ENCODE peak calls at places on chromosome 9, in four cellular contexts. H is H9, Z is H1, Q is IMR-90. T is an unnamed sample.

GRCh38 chr9:120610975-120611689 is 31.2 kb upstream of the CDK5RAP2 start:
- DNase-seq in H (no peak), Z (no peak), Q (no peak), T (peak; percentile 22)

GRCh38 chr9:137435980-137436760 is 5.0 kb downstream of the ENTPD8 start:
- DNase-seq in H (no peak), Z (no peak), Q (peak; percentile 76), T (no peak)

GRCh38 chr9:107638922-107639321 is 149.4 kb upstream of the KLF4 start:
- DNase-seq in H (no peak), Z (no peak), Q (peak; percentile 77), T (no peak)

GRCh38 chr9:84669293-84670105 is at the start of gene NTRK2:
- DNase-seq in H (peak; percentile 58), Z (peak; percentile 72), Q (peak; percentile 2), T (peak; percentile 60)

GRCh38 chr9:132670359-132670815 is at the start of gene GTF3C4:
- DNase-seq in H (no peak), Z (peak; percentile 93), Q (peak; percentile 12), T (no peak)

GRCh38 chr9:123689701-123690428 is 240.1 kb downstream of the DENND1A start:
- DNase-seq in H (no peak), Z (no peak), Q (no peak), T (no peak)

GRCh38 chr9:18362901-18363685 is 110.9 kb upstream of the ADAMTSL1 start:
- DNase-seq in H (no peak), Z (no peak), Q (peak; percentile 74), T (peak; percentile 8)

GRCh38 chr9:130254753-130255637 is 10.6 kb upstream of the HMCN2 start:
- DNase-seq in H (no peak), Z (no peak), Q (no peak), T (no peak)

GRCh38 chr9:134553061-134553891 is 88.3 kb upstream of the COL5A1 start:
- DNase-seq in H (no peak), Z (no peak), Q (no peak), T (no peak)

GRCh38 chr9:4573634-4574391 is 83.5 kb downstream of the SLC1A1 start:
- DNase-seq in H (no peak), Z (no peak), Q (no peak), T (peak; percentile 10)

GRCh38 chr9:117273612-117274011 is 141.2 kb downstream of the ASTN2 start:
- DNase-seq in H (no peak), Z (no peak), Q (no peak), T (no peak)

GRCh38 chr9:133737071-133737773 is 930 bp downstream of the SARDH start:
- DNase-seq in H (no peak), Z (no peak), Q (no peak), T (no peak)

GRCh38 chr9:120438111-120438510 is 141.9 kb downstream of the CDK5RAP2 start:
- DNase-seq in H (no peak), Z (no peak), Q (peak; percentile 41), T (no peak)

GRCh38 chr9:125494555-125494920 is 212.5 kb downstream of the MAPKAP1 start:
- DNase-seq in H (no peak), Z (no peak), Q (peak; percentile 73), T (peak; percentile 41)

GRCh38 chr9:86075132-86075807 is 24.1 kb downstream of the GOLM1 start:
- DNase-seq in H (no peak), Z (no peak), Q (peak; percentile 36), T (no peak)

GRCh38 chr9:110912701-110913291 is 125.5 kb downstream of the LPAR1 start:
- DNase-seq in H (no peak), Z (no peak), Q (peak; percentile 80), T (no peak)

GRCh38 chr9:111974092-111974681 is 77.6 kb downstream of the UGCG start:
- DNase-seq in H (no peak), Z (no peak), Q (peak; percentile 66), T (no peak)

GRCh38 chr9:117377046-117377445 is 37.8 kb downstream of the ASTN2 start:
- DNase-seq in H (peak; percentile 81), Z (no peak), Q (no peak), T (peak; percentile 54)

GRCh38 chr9:126777733-126778132 is 27.1 kb upstream of the ZBTB43 start:
- DNase-seq in H (peak; percentile 85), Z (peak; percentile 67), Q (no peak), T (peak; percentile 64)

GRCh38 chr9:99465231-99465891 is 243.3 kb downstream of the SEC61B start:
- DNase-seq in H (no peak), Z (no peak), Q (no peak), T (no peak)

GRCh38 chr9:134326754-134327526 is 685 bp downstream of the RXRA start:
- DNase-seq in H (no peak), Z (no peak), Q (peak; percentile 31), T (peak; percentile 23)

GRCh38 chr9:96014078-96014477 is 138.6 kb downstream of the ERCC6L2 start:
- DNase-seq in H (no peak), Z (no peak), Q (no peak), T (no peak)

GRCh38 chr9:132892383-132892782 is 13.7 kb downstream of the SPACA9 start:
- DNase-seq in H (no peak), Z (no peak), Q (no peak), T (no peak)

GRCh38 chr9:76595645-76596044 is 136.7 kb downstream of the GCNT1 start:
- DNase-seq in H (no peak), Z (no peak), Q (no peak), T (no peak)

GRCh38 chr9:38331141-38331540 is 61.4 kb upstream of the ALDH1B1 start:
- DNase-seq in H (no peak), Z (no peak), Q (no peak), T (no peak)

GRCh38 chr9:137301086-137301947 is 754 bp downstream of the NRARP start:
- DNase-seq in H (peak; percentile 59), Z (peak; percentile 76), Q (peak; percentile 39), T (peak; percentile 68)

GRCh38 chr9:36147441-36148175 is 11.1 kb downstream of the GLIPR2 start:
- DNase-seq in H (no peak), Z (no peak), Q (no peak), T (no peak)

GRCh38 chr9:129023036-129023907 is 4.9 kb downstream of the SH3GLB2 start:
- DNase-seq in H (no peak), Z (no peak), Q (peak; percentile 79), T (peak; percentile 78)

GRCh38 chr9:129779560-129780190 is 23.3 kb upstream of the TOR1B start:
- DNase-seq in H (no peak), Z (no peak), Q (no peak), T (no peak)

GRCh38 chr9:4739587-4740372 is 1.2 kb downstream of the AK3 start:
- DNase-seq in H (no peak), Z (no peak), Q (no peak), T (no peak)

GRCh38 chr9:124282442-124283231 is 24.9 kb downstream of the NEK6 start:
- DNase-seq in H (no peak), Z (no peak), Q (peak; percentile 79), T (no peak)

GRCh38 chr9:130180516-130180915 is 8.3 kb downstream of the NCS1 start:
- DNase-seq in H (no peak), Z (no peak), Q (no peak), T (no peak)

GRCh38 chr9:111959468-111959941 is 62.9 kb downstream of the UGCG start:
- DNase-seq in H (no peak), Z (no peak), Q (peak; percentile 89), T (peak; percentile 35)

GRCh38 chr9:115234094-115234493 is 116.1 kb upstream of the TNC start:
- DNase-seq in H (no peak), Z (no peak), Q (peak; percentile 91), T (no peak)

GRCh38 chr9:77707696-77708095 is 59.6 kb upstream of the GNA14 start:
- DNase-seq in H (no peak), Z (no peak), Q (peak; percentile 99), T (peak; percentile 40)

GRCh38 chr9:137085918-137086530 is 761 bp upstream of the MAN1B1 start:
- DNase-seq in H (no peak), Z (no peak), Q (no peak), T (no peak)

GRCh38 chr9:80507611-80508010 is 935.8 kb downstream of the TLE4 start:
- DNase-seq in H (no peak), Z (no peak), Q (no peak), T (no peak)

GRCh38 chr9:114225534-114226288 is 70.4 kb downstream of the COL27A1 start:
- DNase-seq in H (no peak), Z (no peak), Q (peak; percentile 67), T (no peak)

GRCh38 chr9:5514608-5515260 is 4.4 kb downstream of the PDCD1LG2 start:
- DNase-seq in H (no peak), Z (no peak), Q (no peak), T (peak; percentile 30)

GRCh38 chr9:94645901-94646300 is 6.6 kb upstream of the FBP1 start:
- DNase-seq in H (no peak), Z (no peak), Q (no peak), T (no peak)

GRCh38 chr9:33778700-33779351 is 16.5 kb upstream of the PRSS3 start:
- DNase-seq in H (peak; percentile 74), Z (peak; percentile 58), Q (peak; percentile 59), T (peak; percentile 73)
- H3K9ac ChIP-seq in H (no peak overlapping the region), Z (no peak overlapping the region), Q (no peak overlapping the region), T (no peak overlapping the region)

GRCh38 chr9:7869340-7869739 is 69.8 kb upstream of the DMAC1 start:
- DNase-seq in H (no peak), Z (no peak), Q (no peak), T (no peak)
- H4K5ac ChIP-seq in H (no peak overlapping the region), Z (no peak overlapping the region), Q (no peak overlapping the region), T (no peak overlapping the region)

DNA sequence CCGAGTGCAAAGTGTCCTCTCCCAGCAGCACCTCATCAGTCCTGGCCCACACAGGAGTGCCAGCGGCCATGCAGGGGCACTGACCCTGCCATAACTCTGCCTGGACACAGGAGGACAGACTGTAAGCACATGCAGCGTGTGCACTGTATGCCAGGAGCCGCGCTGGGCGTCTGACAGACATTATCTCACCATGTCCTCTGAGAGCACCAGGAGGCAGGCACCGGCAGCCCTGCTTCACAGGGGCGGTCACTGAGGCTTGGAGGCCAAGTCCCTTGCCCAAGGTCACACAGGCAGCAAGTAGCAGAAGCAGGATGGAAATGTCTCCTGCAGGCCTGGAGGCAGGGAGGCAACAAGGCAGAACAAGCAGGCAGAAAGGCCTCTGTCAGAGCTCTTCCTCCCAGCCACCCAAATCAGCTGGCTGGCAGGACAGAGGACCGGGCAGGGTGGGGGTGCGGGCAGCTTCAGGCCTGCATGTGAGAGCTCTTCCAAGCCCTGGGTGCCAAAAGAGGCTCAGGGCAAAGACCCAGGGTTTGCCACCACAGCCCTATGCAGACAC is 8.4 kb downstream of the EEIG1 start:
- DNase-seq in H (peak; percentile 25), Z (no peak), Q (no peak), T (no peak)
- H3K9ac ChIP-seq in H (no peak overlapping the region), Z (no peak overlapping the region), Q (no peak overlapping the region), T (peak overlapping the region; percentile 7)

GRCh38 chr9:91458905-91459304 is 35.3 kb upstream of the NFIL3 start:
- DNase-seq in H (no peak), Z (no peak), Q (no peak), T (peak; percentile 94)
- H4K5ac ChIP-seq in H (no peak overlapping the region), Z (no peak overlapping the region), Q (no peak overlapping the region), T (no peak overlapping the region)